ENCODE peak calls at places on chromosomes 6 and 20, in four cellular contexts. M is left cardiac atrium, O is NCI-H510A, S is sigmoid colon. L is an unnamed sample.

GRCh38 chr6:147759088-147759487 is 250.6 kb downstream of the SAMD5 start:
- DNase-seq in O (no peak), S (no peak), M (peak), L (peak)

GRCh38 chr6:130178692-130179091 is 44.1 kb downstream of the SAMD3 start:
- DNase-seq in O (no peak), S (no peak), M (no peak), L (peak)

GRCh38 chr20:4064118-4064962 is 49.0 kb upstream of the RNF24 start:
- DNase-seq in M (peak), S (peak), O (no peak), L (peak)

GRCh38 chr20:63378626-63379025 is 17.5 kb upstream of the CHRNA4 start:
- DNase-seq in O (no peak), M (no peak), S (no peak), L (no peak)

GRCh38 chr20:63117661-63118302 is 98.1 kb downstream of the YTHDF1 start:
- DNase-seq in M (peak), S (no peak), O (no peak), L (no peak)

GRCh38 chr20:45890077-45890996 is 671 bp downstream of the NEURL2 start:
- DNase-seq in M (peak), O (peak), S (peak), L (peak)

GRCh38 chr6:67458265-67458664 is 1176.8 kb upstream of the ADGRB3 start:
- DNase-seq in O (no peak), S (no peak), M (no peak), L (no peak)

GRCh38 chr6:149364558-149364957 is 35.5 kb upstream of the SUMO4 start:
- DNase-seq in O (no peak), M (no peak), S (no peak), L (no peak)

GRCh38 chr20:35276408-35276807 is 1.5 kb downstream of the MMP24OS start:
- DNase-seq in S (no peak), M (no peak), O (no peak), L (no peak)

GRCh38 chr6:2909718-2910117 is 6.6 kb upstream of the SERPINB9 start:
- DNase-seq in O (no peak), M (no peak), S (no peak), L (no peak)

GRCh38 chr20:49582413-49583334 is 14.7 kb upstream of the PTGIS start:
- DNase-seq in O (no peak), M (no peak), S (no peak), L (no peak)

GRCh38 chr6:36757206-36757605 is 59.6 kb downstream of the RAB44 start:
- DNase-seq in M (no peak), O (no peak), S (no peak), L (no peak)

L was measured in cardiac fibroblast.